ENCODE peak calls at places on chromosome 1, in ten cellular contexts. A, G, Q, F, S, B, J, L, M and R are unnamed samples. For H3K4me1, the result is how much of the 10 kb centered on the place peaks cover.

GRCh38 chr1:2190491-2190976 is 4.0 kb downstream of the FAAP20 start:
- DNase-seq in L (no peak), M (peak), A (peak), B (no peak), Q (no peak), J (no peak), S (no peak), G (no peak), F (peak), R (no peak)

GRCh38 chr1:179251675-179252074 is 22.2 kb upstream of the ABL2 start:
- DNase-seq in L (peak), M (no peak), B (peak), F (no peak), Q (no peak), G (peak), A (peak), S (peak), J (peak), R (peak)

GRCh38 chr1:176880954-176881595 is 283.4 kb downstream of the ASTN1 start:
- DNase-seq in G (peak), J (peak), M (peak), Q (peak), S (peak), B (peak), F (peak), A (peak), L (peak), R (peak)

GRCh38 chr1:70907563-70908310 is 139.9 kb downstream of the PTGER3 start:
- DNase-seq in L (no peak), B (no peak), A (no peak), F (no peak), J (no peak), G (no peak), Q (no peak), S (no peak), M (no peak), R (no peak)

GRCh38 chr1:1435911-1436633 is 582 bp downstream of the VWA1 start:
- DNase-seq in F (no peak), S (no peak), Q (no peak), L (no peak), M (peak), J (peak), G (no peak), B (no peak), A (no peak), R (no peak)

GRCh38 chr1:21952806-21953514 is 15.8 kb upstream of the HSPG2 start:
- DNase-seq in A (no peak), B (no peak), S (no peak), F (no peak), J (no peak), Q (no peak), M (no peak), L (no peak), G (no peak), R (no peak)

GRCh38 chr1:19738106-19738505 is 61.6 kb downstream of the TMCO4 start:
- DNase-seq in B (no peak), Q (peak), G (no peak), L (no peak), F (no peak), S (no peak), A (peak), J (no peak), M (no peak), R (no peak)

GRCh38 chr1:99557556-99558256 is 88.2 kb upstream of the PALMD start:
- DNase-seq in J (no peak), L (no peak), G (peak), F (no peak), Q (no peak), S (peak), A (peak), B (no peak), M (no peak), R (no peak)

GRCh38 chr1:222790115-222790514 is 24.7 kb upstream of the DISP1 start:
- DNase-seq in B (no peak), F (no peak), G (no peak), S (no peak), A (no peak), L (no peak), Q (no peak), J (no peak), M (no peak), R (no peak)

DNA sequence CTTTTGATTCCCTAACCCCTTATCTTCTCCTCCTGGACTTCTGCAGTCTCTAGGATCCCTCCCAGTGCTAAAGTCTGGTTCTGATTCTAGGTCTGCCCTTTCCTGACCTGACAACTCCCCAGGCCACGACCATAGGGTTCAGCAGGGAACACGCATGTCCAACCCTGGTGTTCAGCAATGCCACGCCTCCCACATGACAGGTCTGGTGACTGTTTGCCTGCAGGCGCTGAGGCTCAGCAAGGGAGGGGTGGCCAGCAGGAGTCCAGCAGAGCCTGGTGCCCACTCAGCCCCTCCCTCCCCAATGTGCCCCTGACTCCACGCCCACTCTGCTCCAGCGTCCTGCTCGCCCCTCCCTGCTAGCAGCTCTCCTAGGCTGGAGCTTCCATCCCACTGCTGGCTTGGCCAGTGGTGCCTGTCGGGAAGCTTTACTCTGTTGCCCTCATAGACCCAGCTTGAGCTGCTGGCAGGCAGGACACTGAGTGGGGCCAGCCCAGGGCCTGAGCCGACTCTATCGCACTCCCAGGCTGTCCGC is 17.3 kb downstream of the SLC9A1 start:
- DNase-seq in A (no peak), G (no peak), L (peak), J (peak), Q (peak), M (peak), F (no peak), S (no peak), B (peak), R (no peak)
- H3K4me1 ChIP-seq in A (under half), G (under half), L (under half), J (under half), Q (half or more), M (under half), F (under half), S (under half), B (under half), R (under half)

GRCh38 chr1:156642265-156643185 is 608 bp downstream of the BCAN start:
- DNase-seq in S (no peak), L (no peak), Q (no peak), G (no peak), B (no peak), F (no peak), A (no peak), M (no peak), J (no peak), R (no peak)
- H3K4me3 ChIP-seq in S (peak), L (peak), Q (peak), G (peak), B (no peak), F (peak), A (no peak), M (no peak), J (no peak), R (peak)

GRCh38 chr1:165834229-165834628 is 6.8 kb downstream of the UCK2 start:
- DNase-seq in Q (no peak), L (no peak), G (no peak), B (no peak), J (no peak), F (no peak), A (no peak), S (no peak), M (no peak), R (no peak)
- H3K4me1 ChIP-seq in Q (under half), L (under half), G (under half), B (half or more), J (under half), F (under half), A (under half), S (under half), M (under half), R (under half)

DNA sequence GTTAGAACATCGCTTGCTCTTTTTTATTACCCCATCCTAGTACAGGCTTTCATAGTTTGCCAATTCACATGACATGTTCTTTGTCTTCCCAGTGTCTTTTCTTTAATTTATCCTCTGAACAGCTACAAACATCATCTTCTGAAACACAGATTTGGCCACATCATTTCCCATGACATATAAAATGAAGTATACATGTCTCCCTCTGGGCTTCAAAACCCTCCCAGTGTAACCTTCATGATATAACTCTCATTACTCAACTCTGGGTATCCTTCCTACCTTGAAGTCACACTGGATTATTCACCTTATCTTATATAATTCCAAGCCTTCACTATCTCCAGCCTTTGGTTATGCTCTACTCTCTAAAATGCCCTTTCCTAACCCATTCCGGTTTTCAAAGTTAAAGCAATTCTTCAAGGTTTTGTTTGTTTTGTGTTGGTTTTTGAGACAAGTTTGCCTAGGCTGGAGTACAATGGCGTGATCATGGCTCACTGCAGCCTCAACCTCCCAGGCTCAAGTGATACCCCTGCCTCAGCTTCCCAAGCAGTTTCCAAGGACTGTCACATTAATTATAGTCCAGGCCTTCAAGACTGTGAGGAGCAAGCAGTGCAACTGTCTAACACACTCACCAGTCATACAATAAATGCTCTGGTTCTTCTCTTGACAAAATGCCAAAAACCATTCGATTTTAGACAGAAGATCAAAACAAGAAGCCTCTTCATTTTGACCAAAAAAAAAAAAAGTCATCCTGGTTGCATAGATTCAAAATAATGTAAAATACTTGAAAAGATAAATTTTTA is 5.8 kb downstream of the RGS1 start:
- DNase-seq in S (no peak), Q (no peak), B (no peak), A (no peak), F (no peak), J (no peak), L (no peak), M (no peak), G (no peak), R (no peak)
- H3K4me3 ChIP-seq in S (no peak), Q (no peak), B (no peak), A (no peak), F (no peak), J (no peak), L (no peak), M (no peak), G (no peak), R (no peak)

GRCh38 chr1:8014381-8014988 is 11.6 kb downstream of the ERRFI1 start:
- DNase-seq in F (no peak), Q (no peak), S (no peak), A (no peak), G (no peak), L (no peak), B (no peak), J (no peak), M (no peak), R (no peak)
- H3K4me1 ChIP-seq in F (under half), Q (half or more), S (under half), A (under half), G (under half), L (under half), B (half or more), J (under half), M (under half), R (under half)

DNA sequence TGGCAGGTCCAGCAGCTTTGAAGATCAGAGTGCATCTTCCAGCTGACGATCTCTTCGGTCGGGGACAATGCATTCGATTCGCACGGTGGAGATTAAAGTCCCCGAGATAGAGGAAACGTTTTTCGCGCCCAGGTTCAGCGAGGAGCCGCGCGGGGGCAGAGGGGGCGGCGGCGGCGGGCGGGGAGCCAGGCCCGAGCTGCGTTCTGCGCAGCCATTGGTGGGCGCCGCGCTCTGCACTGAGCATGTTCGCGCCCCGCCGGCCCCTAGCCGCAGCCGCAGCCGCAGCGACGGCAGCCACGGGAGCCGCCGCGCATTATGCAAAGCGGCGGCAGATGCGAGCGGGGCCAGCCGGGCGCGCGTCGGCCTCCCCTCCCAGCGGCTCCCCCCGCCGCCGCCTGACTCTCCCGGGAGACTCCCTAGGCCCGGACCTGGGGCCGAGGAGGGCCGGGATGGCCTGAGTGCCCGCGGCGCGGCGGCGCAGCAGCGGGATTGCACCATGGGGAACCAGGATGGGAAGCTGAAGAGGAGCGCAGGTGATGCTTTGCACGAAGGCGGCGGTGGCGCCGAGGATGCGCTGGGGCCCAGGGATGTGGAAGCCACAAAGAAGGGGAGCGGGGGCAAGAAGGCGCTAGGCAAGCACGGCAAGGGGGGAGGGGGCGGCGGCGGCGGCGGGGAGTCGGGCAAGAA is at the start of gene FMN2:
- DNase-seq in B (peak), M (peak), A (peak), F (peak), G (peak), Q (no peak), L (peak), S (peak), J (peak), R (peak)
- H3K4me3 ChIP-seq in B (peak), M (no peak), A (peak), F (peak), G (peak), Q (peak), L (peak), S (peak), J (no peak), R (peak)

GRCh38 chr1:39391741-39392679 is 99.4 kb upstream of the BMP8A start:
- DNase-seq in L (peak), A (peak), M (no peak), J (peak), G (peak), S (peak), F (no peak), Q (no peak), B (peak), R (no peak)
- H3K4me1 ChIP-seq in L (under half), A (half or more), M (under half), J (under half), G (half or more), S (half or more), F (under half), Q (half or more), B (half or more), R (under half)

DNA sequence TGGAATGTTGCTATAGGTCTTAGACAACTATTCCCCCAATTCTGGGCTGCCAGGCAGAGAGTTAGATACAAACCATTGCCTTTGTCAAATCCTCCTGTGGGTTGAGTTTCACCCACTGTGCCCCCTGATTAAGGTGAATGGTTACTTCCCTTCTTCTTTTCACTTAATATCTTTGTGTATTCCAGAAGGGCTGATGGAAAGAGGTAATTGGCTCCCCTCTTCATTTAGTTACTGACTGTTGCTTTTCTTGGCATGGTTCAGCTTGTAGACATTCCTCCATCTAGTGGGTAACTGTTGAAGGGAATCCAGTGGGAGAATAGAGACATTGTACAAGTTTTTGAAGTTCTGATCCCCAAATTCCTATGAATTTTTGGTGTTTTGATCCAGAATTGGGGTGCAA is 43.8 kb upstream of the MACF1 start:
- DNase-seq in L (no peak), S (no peak), B (no peak), Q (no peak), J (no peak), F (no peak), M (no peak), G (no peak), A (no peak), R (no peak)
- H3K4me3 ChIP-seq in L (no peak), S (no peak), B (no peak), Q (no peak), J (no peak), F (no peak), M (no peak), G (no peak), A (no peak), R (no peak)

DNA sequence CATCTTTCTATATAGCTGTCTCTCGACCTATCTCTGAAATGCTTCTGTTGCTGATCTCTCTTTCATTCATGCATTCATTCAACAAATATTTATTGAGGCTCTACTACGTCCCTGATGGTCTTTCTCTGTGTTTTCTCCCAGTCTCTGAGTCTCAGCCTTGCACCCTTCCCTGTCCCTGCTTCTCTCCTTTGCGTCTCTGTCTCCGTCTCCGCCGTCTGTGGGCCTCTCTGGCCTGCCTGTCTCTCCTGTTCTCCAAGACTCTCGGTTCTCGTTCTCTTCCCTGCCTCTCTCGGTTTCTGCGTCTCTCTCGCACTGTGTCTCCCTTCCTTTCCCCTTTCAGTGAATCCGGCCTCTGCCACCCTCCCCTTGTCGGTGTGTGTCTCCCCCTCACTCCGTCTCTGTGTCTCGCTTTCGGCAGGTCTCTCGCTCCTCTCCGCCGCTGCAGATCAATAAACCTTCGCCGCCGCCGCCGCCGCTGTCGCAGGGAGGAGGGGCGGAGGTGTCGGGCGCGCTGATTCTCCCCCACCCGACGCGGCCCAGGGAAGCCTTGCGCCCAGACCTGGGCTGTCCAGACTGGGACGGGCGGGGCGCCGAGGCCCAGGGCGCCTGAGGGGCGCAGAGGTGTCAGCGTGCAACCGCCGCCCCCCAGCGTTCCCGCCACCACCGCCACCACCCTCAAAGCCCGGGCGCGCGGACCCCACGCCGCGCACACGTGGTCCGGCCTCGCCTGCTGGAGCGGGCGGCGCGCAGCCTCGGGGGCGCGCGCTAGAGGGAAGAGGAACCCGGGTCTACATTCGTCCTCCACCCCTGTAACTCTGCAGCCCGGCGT is 3.0 kb downstream of the EFNA3 start:
- DNase-seq in F (no peak), A (peak), Q (no peak), S (no peak), M (peak), J (no peak), B (no peak), G (no peak), L (peak), R (no peak)
- H3K4me1 ChIP-seq in F (under half), A (half or more), Q (half or more), S (under half), M (under half), J (half or more), B (half or more), G (under half), L (half or more), R (under half)

GRCh38 chr1:64743954-64744491 is 852 bp upstream of the RAVER2 start:
- DNase-seq in A (peak), B (no peak), S (no peak), Q (no peak), G (no peak), F (no peak), J (no peak), L (no peak), M (no peak), R (no peak)
- H3K4me3 ChIP-seq in A (peak), B (peak), S (peak), Q (peak), G (peak), F (peak), J (peak), L (peak), M (peak), R (peak)